ENCODE peak calls at places on chromosomes 2 and 18, in five cellular contexts. Q is neural crest cell, U is HFFc6, P is astrocyte of the spinal cord, F is cardiac muscle cell. G is an unnamed sample.

GRCh38 chr2:70304501-70304900 is 2.6 kb upstream of the FAM136A start:
- DNase-seq in U (no peak), P (no peak), F (no peak), Q (no peak), G (no peak)

GRCh38 chr2:59713577-59713976 is 839.9 kb downstream of the BCL11A start:
- DNase-seq in P (no peak), U (no peak), F (no peak), Q (no peak), G (no peak)

GRCh38 chr2:106886916-106887758 is 1.2 kb upstream of the ST6GAL2 start:
- DNase-seq in P (peak), Q (peak), F (peak), U (no peak), G (peak)

GRCh38 chr2:104793971-104794370 is 59.9 kb upstream of the POU3F3 start:
- DNase-seq in Q (no peak), F (no peak), P (peak), U (no peak), G (peak)

GRCh38 chr18:43007365-43007764 is 108.1 kb downstream of the RIT2 start:
- DNase-seq in P (no peak), Q (no peak), U (no peak), F (no peak), G (no peak)

GRCh38 chr2:64263315-64263714 is 119.1 kb upstream of the PELI1 start:
- DNase-seq in Q (no peak), U (peak), F (no peak), P (peak), G (peak)

GRCh38 chr2:1556776-1557466 is 143.7 kb downstream of the TPO start:
- DNase-seq in P (peak), U (peak), F (no peak), Q (no peak), G (peak)

GRCh38 chr2:74529357-74530238 is at the start of the genes AUP1 and HTRA2:
- DNase-seq in P (peak), F (peak), Q (peak), U (peak), G (peak)

GRCh38 chr2:62412347-62412742 is 93.7 kb downstream of the TMEM17 start:
- DNase-seq in U (no peak), F (no peak), Q (no peak), P (peak), G (no peak)

GRCh38 chr2:234377761-234378341 is 119.0 kb downstream of the ARL4C start:
- DNase-seq in Q (no peak), P (peak), U (no peak), F (no peak), G (no peak)

GRCh38 chr2:102206666-102207341 is 20.0 kb downstream of the IL1RL2 start:
- DNase-seq in F (no peak), U (no peak), P (no peak), Q (no peak), G (no peak)

GRCh38 chr2:50401772-50402653 is 629.9 kb downstream of the NRXN1 start:
- DNase-seq in Q (peak), P (peak), F (peak), U (peak), G (peak)

GRCh38 chr2:102081600-102081999 is 60.9 kb upstream of the IL1R1 start:
- DNase-seq in P (no peak), Q (no peak), F (no peak), U (no peak), G (no peak)

GRCh38 chr2:18247282-18248110 is 313.0 kb downstream of the RDH14 start:
- DNase-seq in U (no peak), Q (no peak), P (no peak), F (no peak), G (no peak)

GRCh38 chr18:37182340-37183135 is 353.6 kb downstream of the KIAA1328 start:
- DNase-seq in Q (no peak), P (no peak), U (no peak), F (peak), G (no peak)

GRCh38 chr2:216802516-216803265 is 57.2 kb downstream of the TNP1 start:
- DNase-seq in F (no peak), Q (no peak), U (no peak), P (no peak), G (no peak)

GRCh38 chr2:175631247-175631628 is 370.8 kb downstream of the LNPK start:
- DNase-seq in Q (no peak), P (no peak), U (no peak), F (no peak), G (no peak)

GRCh38 chr18:5546660-5547059 is 2.9 kb upstream of the EPB41L3 start:
- DNase-seq in P (peak), F (peak), U (peak), Q (peak), G (peak)

GRCh38 chr2:189516546-189516945 is 64.0 kb downstream of the SLC40A1 start:
- DNase-seq in Q (no peak), U (no peak), F (no peak), P (no peak), G (no peak)

GRCh38 chr2:207163815-207164747 is 1.7 kb downstream of the KLF7 start:
- DNase-seq in Q (no peak), P (peak), U (peak), F (peak), G (peak)

GRCh38 chr2:128280901-128281321 is 37.8 kb downstream of the HS6ST1 start:
- DNase-seq in Q (no peak), U (no peak), P (no peak), F (no peak), G (no peak)

GRCh38 chr2:26453421-26454329 is 24.2 kb downstream of the OTOF start:
- DNase-seq in U (no peak), P (no peak), Q (no peak), F (no peak), G (no peak)

GRCh38 chr2:241312082-241312481 is 3.4 kb downstream of the HDLBP start:
- DNase-seq in U (peak), Q (no peak), F (no peak), P (peak), G (peak)

GRCh38 chr2:106105151-106105922 is 88.8 kb downstream of the UXS1 start:
- DNase-seq in U (no peak), P (no peak), F (no peak), Q (no peak), G (no peak)

GRCh38 chr18:54223568-54224241 is 764 bp downstream of the MBD2 start:
- DNase-seq in P (peak), F (peak), Q (no peak), U (peak), G (peak)

GRCh38 chr18:67261931-67262552 is 254.5 kb downstream of the DSEL start:
- DNase-seq in Q (no peak), F (no peak), P (no peak), U (no peak), G (no peak)

GRCh38 chr2:79638943-79639342 is 126.1 kb downstream of the CTNNA2 start:
- DNase-seq in Q (no peak), F (no peak), P (no peak), U (no peak), G (no peak)

GRCh38 chr2:67752964-67753363 is 309.8 kb downstream of the C1D start:
- DNase-seq in F (no peak), Q (no peak), P (peak), U (peak), G (peak)

GRCh38 chr2:165778653-165779451 is 15.2 kb downstream of the GALNT3 start:
- DNase-seq in F (no peak), Q (no peak), P (no peak), U (no peak), G (peak)

GRCh38 chr18:70376914-70377258 is 88.0 kb downstream of the SOCS6 start:
- DNase-seq in Q (no peak), F (no peak), U (no peak), P (no peak), G (no peak)

GRCh38 chr18:62339106-62339988 is 14.2 kb downstream of the TNFRSF11A start:
- DNase-seq in F (no peak), Q (no peak), U (peak), P (peak), G (peak)

GRCh38 chr2:5698171-5698570 is 6.0 kb downstream of the SOX11 start:
- DNase-seq in F (no peak), U (no peak), P (no peak), Q (no peak), G (no peak)

GRCh38 chr18:45777393-45777792 is 48.1 kb upstream of the SIGLEC15 start:
- DNase-seq in P (peak), U (peak), Q (no peak), F (no peak), G (no peak)

GRCh38 chr18:3689986-3690681 is 240.2 kb downstream of the TGIF1 start:
- DNase-seq in F (no peak), P (no peak), Q (no peak), U (no peak), G (no peak)

GRCh38 chr2:180983468-180984388 is 3.3 kb downstream of the UBE2E3 start:
- DNase-seq in F (peak), U (peak), Q (no peak), P (peak), G (peak)
- TF ChIP-seq CTCF in F (peak), U (peak), Q (peak), P (peak), G (peak)

DNA sequence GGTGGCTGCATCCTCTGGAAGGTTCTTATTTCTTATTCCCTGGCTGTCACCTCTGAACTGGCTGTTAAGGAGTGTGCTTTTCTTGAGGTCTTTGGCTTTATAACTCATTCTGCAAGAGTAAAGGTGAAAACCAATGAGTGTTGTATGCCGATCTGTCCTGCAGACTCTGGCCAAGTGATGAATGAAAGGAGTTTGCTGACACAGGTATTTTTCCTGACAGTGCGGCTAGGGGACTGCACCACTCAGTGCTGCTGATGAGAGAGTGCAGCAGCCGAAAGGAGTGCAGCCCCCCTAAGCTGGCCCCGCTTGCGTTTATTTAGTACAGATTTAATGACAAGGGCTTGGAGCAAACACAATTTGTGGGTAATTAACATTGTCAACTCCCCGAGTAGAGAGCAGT is 41.8 kb downstream of the RAB6D start:
- DNase-seq in U (no peak), Q (no peak), F (no peak), P (no peak), G (no peak)
- TF ChIP-seq CTCF in U (no peak), Q (no peak), F (no peak), P (no peak), G (no peak)

DNA sequence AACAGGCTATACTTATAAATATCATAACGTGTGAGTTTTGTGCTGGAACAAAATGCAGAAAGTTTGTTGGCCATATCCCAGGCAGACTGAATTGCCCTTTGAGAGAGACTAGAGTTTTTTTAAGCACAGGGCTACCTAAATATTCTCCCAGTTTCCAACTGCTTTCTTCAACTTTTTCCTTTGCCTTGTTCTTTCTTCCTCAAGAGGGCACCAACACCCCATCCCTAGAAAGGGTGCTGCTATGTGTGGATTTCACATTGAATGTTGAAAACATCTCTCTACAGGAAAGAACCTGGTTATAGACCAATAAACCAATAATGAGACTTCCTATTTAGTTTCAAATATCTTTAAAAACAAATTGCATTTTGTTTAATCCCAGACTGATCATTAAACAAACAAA is 87.9 kb downstream of the ICOS start:
- DNase-seq in U (peak), Q (peak), F (peak), P (peak), G (peak)
- TF ChIP-seq CTCF in U (peak), Q (peak), F (peak), P (peak), G (peak)

GRCh38 chr2:235394278-235394828 is 99.5 kb upstream of the AGAP1 start:
- DNase-seq in U (peak), Q (no peak), P (peak), F (no peak), G (peak)

GRCh38 chr2:235389626-235390025 is 104.2 kb upstream of the AGAP1 start:
- DNase-seq in U (no peak), Q (no peak), F (no peak), P (no peak), G (no peak)

GRCh38 chr2:235390816-235391194 is 103.0 kb upstream of the AGAP1 start:
- DNase-seq in U (no peak), P (no peak), Q (no peak), F (peak), G (no peak)

GRCh38 chr2:235390108-235390815 is 103.6 kb upstream of the AGAP1 start:
- DNase-seq in Q (no peak), F (no peak), U (no peak), P (peak), G (peak)

GRCh38 chr2:235391964-235392615 is 101.8 kb upstream of the AGAP1 start:
- DNase-seq in F (no peak), Q (no peak), U (no peak), P (no peak), G (no peak)
- TF ChIP-seq CTCF in F (no peak), Q (no peak), U (no peak), P (no peak), G (no peak)

G was measured in MCF 10A.